ENCODE peak calls at places on chromosome 22, in six cellular contexts. O is colonic mucosa; D is activated CD4-positive, alpha-beta T cell treated with anti-CD3 and anti-CD28 coated beads, Interleukin-2, amount 50 U/mL, for 48 hours; X is activated naive CD8-positive, alpha-beta T cell treated with anti-CD3 and anti-CD28 coated beads for 36 hours; N is left ventricle myocardium inferior; J is T47D. E is an unnamed sample.

GRCh38 chr22:43514476-43515157 is 102.8 kb downstream of the MPPED1 start:
- DNase-seq in O (no peak), D (no peak), X (no peak), N (no peak), J (no peak), E (no peak)

GRCh38 chr22:26585104-26585790 is 4.7 kb downstream of the TPST2 start:
- DNase-seq in O (no peak), D (no peak), X (peak), N (peak), J (no peak), E (peak)

GRCh38 chr22:37195921-37196320 is 7.9 kb upstream of the C1QTNF6 start:
- DNase-seq in O (no peak), D (no peak), X (no peak), N (no peak), J (no peak), E (no peak)

GRCh38 chr22:42766860-42767259 is 46.2 kb upstream of the A4GALT start:
- DNase-seq in O (no peak), D (no peak), X (no peak), N (peak), J (no peak), E (peak)

GRCh38 chr22:19807161-19807913 is 46.8 kb downstream of the TBX1 start:
- DNase-seq in O (no peak), D (no peak), X (no peak), N (peak), J (no peak), E (no peak)

GRCh38 chr22:30859714-30860095 is 108.9 kb downstream of the MORC2 start:
- DNase-seq in O (no peak), D (no peak), X (no peak), N (no peak), J (no peak), E (no peak)

GRCh38 chr22:27761652-27762051 is 39.9 kb downstream of the MN1 start:
- DNase-seq in O (no peak), D (no peak), X (no peak), N (no peak), J (no peak), E (no peak)

GRCh38 chr22:37193629-37194191 is 5.7 kb upstream of the C1QTNF6 start:
- DNase-seq in O (peak), D (peak), X (peak), N (no peak), J (peak), E (peak)

GRCh38 chr22:49018601-49019000 is 809.1 kb downstream of the BRD1 start:
- DNase-seq in O (no peak), D (no peak), X (no peak), N (no peak), J (no peak), E (no peak)

GRCh38 chr22:45916515-45916914 is 60.4 kb downstream of the WNT7B start:
- DNase-seq in O (no peak), D (no peak), X (no peak), N (no peak), J (peak), E (no peak)

GRCh38 chr22:21012446-21013407 is 2.2 kb upstream of the P2RX6 start:
- DNase-seq in O (no peak), D (no peak), X (no peak), N (no peak), J (no peak), E (no peak)

GRCh38 chr22:44436656-44437492 is 61.2 kb downstream of the RTL6 start:
- DNase-seq in O (no peak), D (no peak), X (no peak), N (no peak), J (no peak), E (no peak)

GRCh38 chr22:29225422-29226090 is 19.9 kb downstream of the EMID1 start:
- DNase-seq in O (peak), D (no peak), X (no peak), N (peak), J (no peak), E (peak)

GRCh38 chr22:48365386-48365785 is 1462.3 kb downstream of the BRD1 start:
- DNase-seq in O (no peak), D (no peak), X (no peak), N (no peak), J (no peak), E (no peak)

GRCh38 chr22:24703101-24703500 is 71.4 kb downstream of the PIWIL3 start:
- DNase-seq in O (peak), D (no peak), X (no peak), N (peak), J (no peak), E (peak)

GRCh38 chr22:22921575-22921974 is 34.0 kb downstream of the IGLL5 start:
- DNase-seq in O (no peak), D (no peak), X (no peak), N (no peak), J (no peak), E (no peak)

GRCh38 chr22:30823015-30823370 is 128.3 kb downstream of the OSBP2 start:
- DNase-seq in O (no peak), D (no peak), X (no peak), N (no peak), J (peak), E (no peak)

GRCh38 chr22:38202437-38203089 is 769 bp downstream of the MAFF start:
- DNase-seq in O (peak), D (peak), X (peak), N (peak), J (peak), E (peak)

GRCh38 chr22:17095538-17095937 is 10.7 kb downstream of the IL17RA start:
- DNase-seq in O (no peak), D (no peak), X (no peak), N (no peak), J (peak), E (no peak)

GRCh38 chr22:45397806-45398205 is 15.6 kb downstream of the SMC1B start:
- DNase-seq in O (no peak), D (no peak), X (no peak), N (no peak), J (no peak), E (no peak)

GRCh38 chr22:38036392-38037062 is 20.7 kb upstream of the PICK1 start:
- DNase-seq in O (no peak), D (no peak), X (no peak), N (no peak), J (no peak), E (no peak)

GRCh38 chr22:21866821-21867527 is 471 bp downstream of the MAPK1 start:
- DNase-seq in O (peak), D (peak), X (peak), N (peak), J (peak), E (peak)

GRCh38 chr22:35173655-35174054 is 83.6 kb upstream of the HMGXB4 start:
- DNase-seq in O (no peak), D (no peak), X (no peak), N (no peak), J (no peak), E (no peak)

GRCh38 chr22:17079572-17079971 is 5.2 kb upstream of the IL17RA start:
- DNase-seq in O (no peak), D (no peak), X (no peak), N (no peak), J (no peak), E (no peak)

GRCh38 chr22:25700996-25701815 is 40.8 kb upstream of the MYO18B start:
- DNase-seq in O (no peak), D (no peak), X (no peak), N (peak), J (no peak), E (no peak)

GRCh38 chr22:49724030-49724892 is 103.4 kb downstream of the BRD1 start:
- DNase-seq in O (no peak), D (peak), X (peak), N (no peak), J (no peak), E (no peak)

GRCh38 chr22:42519544-42520237 is at the start of gene RRP7A:
- DNase-seq in O (peak), D (peak), X (peak), N (peak), J (peak), E (peak)

GRCh38 chr22:27456696-27457503 is 344.7 kb downstream of the MN1 start:
- DNase-seq in O (no peak), D (no peak), X (no peak), N (no peak), J (no peak), E (no peak)

GRCh38 chr22:30754971-30755759 is 60.5 kb downstream of the OSBP2 start:
- DNase-seq in O (peak), D (peak), X (peak), N (peak), J (peak), E (no peak)

GRCh38 chr22:49161002-49161850 is 666.4 kb downstream of the BRD1 start:
- DNase-seq in O (no peak), D (no peak), X (no peak), N (no peak), J (no peak), E (no peak)

GRCh38 chr22:30265851-30266444 is 703 bp downstream of the OSM start:
- DNase-seq in O (peak), D (peak), X (peak), N (peak), J (no peak), E (peak)

GRCh38 chr22:29080061-29080975 is 7.5 kb downstream of the KREMEN1 start:
- DNase-seq in O (no peak), D (no peak), X (no peak), N (no peak), J (peak), E (no peak)

GRCh38 chr22:48890693-48891554 is 936.7 kb downstream of the BRD1 start:
- DNase-seq in O (peak), D (no peak), X (no peak), N (peak), J (no peak), E (no peak)

GRCh38 chr22:46452195-46453005 is 85.0 kb downstream of the CELSR1 start:
- DNase-seq in O (no peak), D (no peak), X (no peak), N (no peak), J (no peak), E (peak)

GRCh38 chr22:49590381-49590780 is 237.3 kb downstream of the BRD1 start:
- DNase-seq in O (no peak), D (no peak), X (no peak), N (no peak), J (no peak), E (no peak)

GRCh38 chr22:36104435-36104834 is 56.1 kb downstream of the APOL3 start:
- DNase-seq in O (no peak), D (no peak), X (no peak), N (no peak), J (peak), E (no peak)

GRCh38 chr22:23233746-23234408 is 53.6 kb downstream of the BCR start:
- DNase-seq in O (no peak), D (peak), X (peak), N (peak), J (no peak), E (no peak)

GRCh38 chr22:37806409-37807338 is 1.1 kb upstream of the GCAT start:
- DNase-seq in O (peak), D (peak), X (no peak), N (no peak), J (peak), E (peak)

GRCh38 chr22:34993548-34993947 is 72.4 kb upstream of the ISX start:
- DNase-seq in O (no peak), D (no peak), X (no peak), N (no peak), J (no peak), E (no peak)